ENCODE peak calls at places on chromosomes 5 and 9, in five cellular contexts. E, V, Q, T and H are unnamed samples. For H3K4me1, the result is how much of the 10 kb centered on the place peaks cover.

GRCh38 chr9:137606734-137607138 is 1.2 kb downstream of the ARRDC1 start:
- DNase-seq in E (no peak), V (no peak), Q (no peak), T (no peak), H (peak)

GRCh38 chr9:73807956-73808355 is 656.3 kb downstream of the ANXA1 start:
- DNase-seq in E (no peak), V (no peak), Q (no peak), T (no peak), H (no peak)

GRCh38 chr5:121795511-121795910 is 56.2 kb upstream of the FTMT start:
- DNase-seq in E (no peak), V (no peak), Q (no peak), T (no peak), H (no peak)

GRCh38 chr5:164336906-164337305 is 831.5 kb downstream of the MAT2B start:
- DNase-seq in E (no peak), V (peak), Q (no peak), T (no peak), H (no peak)

GRCh38 chr5:151703227-151703626 is 16.5 kb upstream of the SPARC start:
- DNase-seq in E (no peak), V (no peak), Q (no peak), T (no peak), H (no peak)

GRCh38 chr9:13804532-13804931 is 509.4 kb downstream of the NFIB start:
- DNase-seq in E (no peak), V (peak), Q (no peak), T (no peak), H (no peak)

GRCh38 chr9:111066427-111066826 is 28.2 kb upstream of the LPAR1 start:
- DNase-seq in E (no peak), V (peak), Q (no peak), T (no peak), H (no peak)

GRCh38 chr9:115132648-115133047 is 14.7 kb upstream of the TNC start:
- DNase-seq in E (peak), V (peak), Q (no peak), T (no peak), H (no peak)

GRCh38 chr9:133149130-133150015 is 14.3 kb downstream of the GBGT1 start:
- DNase-seq in E (peak), V (peak), Q (peak), T (peak), H (peak)

GRCh38 chr9:125888220-125888619 is 141.0 kb downstream of the PBX3 start:
- DNase-seq in E (no peak), V (peak), Q (no peak), T (no peak), H (no peak)

GRCh38 chr9:125890793-125891192 is 143.6 kb downstream of the PBX3 start:
- DNase-seq in E (no peak), V (no peak), Q (no peak), T (no peak), H (no peak)

GRCh38 chr9:125886365-125886764 is 139.2 kb downstream of the PBX3 start:
- DNase-seq in E (no peak), V (no peak), Q (no peak), T (no peak), H (no peak)

GRCh38 chr9:125889524-125890473 is 142.6 kb downstream of the PBX3 start:
- DNase-seq in E (peak), V (peak), Q (peak), T (peak), H (peak)

DNA sequence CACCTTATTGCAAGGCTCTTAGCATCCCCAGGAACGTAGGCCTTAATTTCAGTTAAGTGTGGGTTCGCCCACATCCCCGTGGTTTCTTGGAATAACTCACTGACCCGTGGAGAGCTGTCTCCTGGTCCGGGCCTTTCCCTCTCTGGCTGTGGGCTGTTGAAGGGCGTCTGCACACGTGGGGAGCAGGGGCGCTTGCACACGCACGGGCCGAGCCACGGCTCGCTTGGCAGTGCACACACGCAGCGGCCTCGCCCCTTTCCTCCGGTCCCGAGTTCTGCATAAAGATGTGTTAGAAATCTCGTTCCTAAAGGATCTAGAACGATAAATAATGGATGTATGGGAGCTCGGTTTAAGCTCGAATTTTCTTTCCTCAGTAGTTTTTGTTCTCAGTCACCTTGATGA is 141.9 kb downstream of the PBX3 start:
- DNase-seq in E (peak), V (peak), Q (peak), T (no peak), H (peak)
- H3K4me1 ChIP-seq in E (half or more), V (under half), Q (under half), T (under half), H (under half)

GRCh38 chr9:127567119-127567897 is 44.8 kb upstream of the STXBP1 start:
- DNase-seq in E (peak), V (peak), Q (peak), T (no peak), H (peak)
- TF ChIP-seq POLR2A in E (no peak), V (no peak), Q (no peak), T (no peak), H (peak)

GRCh38 chr5:53337827-53338226 is 142.6 kb upstream of the FST start:
- DNase-seq in E (no peak), V (peak), Q (no peak), T (no peak), H (no peak)
- H3K4me1 ChIP-seq in E (under half), V (under half), Q (under half), T (under half), H (under half)

DNA sequence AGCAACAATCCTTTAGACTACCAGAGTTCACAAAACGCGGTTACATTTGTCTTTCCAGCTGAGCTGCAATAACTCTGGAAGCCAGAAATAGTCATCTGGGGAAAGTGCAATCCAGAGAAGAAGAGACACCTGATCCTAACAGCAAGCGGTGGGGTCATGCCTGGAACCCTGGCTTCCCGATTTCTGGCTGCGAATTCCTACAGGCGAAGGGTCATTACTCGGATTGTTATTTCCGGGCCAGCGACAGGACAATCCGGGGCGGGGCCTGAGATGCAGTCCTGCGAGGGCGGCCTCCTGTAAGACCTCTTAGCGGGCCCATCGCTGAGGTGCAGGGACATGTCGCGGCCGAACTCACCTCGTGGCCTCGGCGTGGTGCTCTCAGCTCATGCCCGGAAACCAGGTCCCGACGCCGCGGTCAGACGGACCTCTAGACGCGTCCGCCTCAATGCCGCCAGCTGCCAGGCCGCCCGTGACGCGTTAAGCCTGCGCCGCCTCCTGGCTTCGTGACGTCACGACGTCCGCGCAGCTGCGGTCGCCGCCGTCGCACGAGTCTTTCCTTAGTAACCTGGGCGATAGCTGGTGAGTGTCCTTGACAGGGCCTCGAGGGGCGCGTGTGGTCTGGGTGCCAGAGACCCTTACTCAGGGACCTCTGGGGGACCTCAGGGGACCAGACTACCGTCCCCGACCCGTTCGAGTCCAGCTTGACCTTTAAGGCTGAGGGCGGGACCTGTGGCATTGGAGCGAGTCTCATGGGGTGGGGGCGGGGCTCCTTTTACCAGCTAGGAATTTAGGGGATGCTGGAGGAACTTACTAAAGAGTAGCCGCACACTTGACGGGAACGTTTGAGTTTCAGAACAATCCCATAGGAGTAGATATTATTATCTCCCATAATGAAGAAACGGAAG is at the start of the genes MRRF and RBM18:
- DNase-seq in E (peak), V (peak), Q (peak), T (peak), H (peak)
- TF ChIP-seq POLR2A in E (no peak), V (peak), Q (peak), T (peak), H (no peak)

DNA sequence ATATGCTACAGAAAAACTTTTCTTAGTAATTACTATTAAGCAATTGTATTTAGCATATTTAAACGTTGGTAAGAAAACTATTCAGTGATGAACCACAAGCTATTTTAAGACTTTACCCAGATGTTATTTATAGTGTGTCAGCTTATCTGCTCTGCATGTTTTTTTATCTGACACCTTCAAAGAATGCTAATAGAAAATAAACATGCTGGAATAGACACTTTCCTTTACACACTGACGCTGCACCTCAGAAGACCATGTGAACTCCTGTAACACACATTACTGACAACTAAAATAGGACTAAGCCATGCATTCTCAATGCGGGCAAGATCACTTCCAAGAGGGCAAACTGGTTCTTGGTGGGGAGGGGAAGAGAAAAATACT is 38.3 kb downstream of the FNIP1 start:
- DNase-seq in E (no peak), V (peak), Q (no peak), T (no peak), H (no peak)
- H3K4me1 ChIP-seq in E (half or more), V (under half), Q (under half), T (under half), H (under half)

GRCh38 chr5:176835918-176836317 is 25.6 kb downstream of the UNC5A start:
- DNase-seq in E (no peak), V (no peak), Q (no peak), T (no peak), H (no peak)

GRCh38 chr5:176831026-176831423 is 20.7 kb downstream of the UNC5A start:
- DNase-seq in E (no peak), V (no peak), Q (no peak), T (no peak), H (no peak)

GRCh38 chr5:176831425-176831824 is 21.1 kb downstream of the UNC5A start:
- DNase-seq in E (no peak), V (no peak), Q (no peak), T (no peak), H (no peak)

GRCh38 chr5:176832162-176832561 is 21.8 kb downstream of the UNC5A start:
- DNase-seq in E (no peak), V (no peak), Q (no peak), T (no peak), H (no peak)

GRCh38 chr5:176833286-176833685 is 22.9 kb downstream of the UNC5A start:
- DNase-seq in E (no peak), V (no peak), Q (no peak), T (no peak), H (no peak)
- TF ChIP-seq POLR2A in E (no peak), V (no peak), Q (no peak), T (no peak), H (no peak)

DNA sequence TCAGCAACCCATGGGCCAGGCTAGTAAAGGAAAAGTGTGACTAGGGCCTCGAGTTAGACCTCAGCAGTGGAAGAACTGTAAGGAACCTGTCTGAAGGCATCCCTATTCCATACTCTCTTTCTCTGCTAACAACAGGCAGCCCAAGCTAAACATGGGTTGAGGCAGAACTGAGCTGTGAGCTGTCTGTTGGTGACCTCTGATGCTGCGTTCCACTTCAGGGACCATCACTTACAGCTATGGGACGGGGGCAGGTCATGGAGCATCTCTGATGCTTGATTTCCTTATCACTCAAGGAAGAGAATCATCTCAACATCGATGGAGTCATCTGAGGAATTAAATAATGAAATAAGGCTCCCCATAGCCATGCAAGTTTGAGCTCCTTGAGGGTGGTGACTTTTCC is 174.8 kb downstream of the ACTL7B start:
- DNase-seq in E (no peak), V (no peak), Q (no peak), T (no peak), H (no peak)
- H3K4me1 ChIP-seq in E (under half), V (under half), Q (under half), T (under half), H (under half)

GRCh38 chr5:179818746-179819295 is 1.9 kb upstream of the SQSTM1 start:
- DNase-seq in E (peak), V (peak), Q (peak), T (peak), H (peak)
- TF ChIP-seq POLR2A in E (no peak), V (no peak), Q (peak), T (no peak), H (no peak)

GRCh38 chr9:92299116-92299515 is 5.6 kb upstream of the IARS1 start:
- DNase-seq in E (no peak), V (no peak), Q (no peak), T (no peak), H (no peak)
- H3K4me1 ChIP-seq in E (under half), V (under half), Q (under half), T (under half), H (under half)